ENCODE peak calls at places on chromosomes 5 and 9, in five cellular contexts. C is activated CD8-positive, alpha-beta T cell treated with anti-CD3 and anti-CD28 coated beads for 36 hours; M is foreskin fibroblast; L is LoVo; Q is coronary artery. R is an unnamed sample.

GRCh38 chr5:1521671-1522600 is 1.8 kb downstream of the LPCAT1 start:
- DNase-seq in C (no peak), M (peak), L (no peak), Q (peak), R (peak)

GRCh38 chr9:131496844-131497425 is 5.8 kb upstream of the POMT1 start:
- DNase-seq in C (no peak), M (no peak), L (no peak), Q (no peak), R (no peak)

GRCh38 chr9:37364136-37364535 is 58.4 kb upstream of the GRHPR start:
- DNase-seq in C (no peak), M (no peak), L (no peak), Q (no peak), R (no peak)

GRCh38 chr5:90289837-90290236 is 119.7 kb downstream of the CETN3 start:
- DNase-seq in C (no peak), M (no peak), L (peak), Q (no peak), R (no peak)

GRCh38 chr5:83341815-83342334 is 129.7 kb upstream of the VCAN start:
- DNase-seq in C (no peak), M (no peak), L (no peak), Q (no peak), R (no peak)

GRCh38 chr9:13267743-13268142 is 11.7 kb downstream of the MPDZ start:
- DNase-seq in C (no peak), M (peak), L (no peak), Q (no peak), R (peak)

GRCh38 chr5:142618125-142618524 is 67.8 kb downstream of the FGF1 start:
- DNase-seq in C (peak), M (peak), L (no peak), Q (no peak), R (peak)

GRCh38 chr5:72156921-72157320 is 49.6 kb downstream of the MAP1B start:
- DNase-seq in C (no peak), M (peak), L (no peak), Q (no peak), R (peak)

GRCh38 chr5:68187268-68188055 is 28.1 kb upstream of the PIK3R1 start:
- DNase-seq in C (no peak), M (no peak), L (no peak), Q (no peak), R (no peak)

GRCh38 chr5:159969966-159970365 is 39.0 kb upstream of the TTC1 start:
- DNase-seq in C (no peak), M (no peak), L (no peak), Q (no peak), R (no peak)